ENCODE peak calls at places on chromosomes 11 and 22, in ten cellular contexts. B is HL-60; T is left kidney; W is posterior vena cava; O is non-pigmented ciliary epithelial cell; F is activated CD4-positive, alpha-beta T cell treated with anti-CD3 and anti-CD28 coated beads for 24 hours; I is sciatic nerve; Z is astrocyte of the hippocampus; C is MV-4-11; V is T-cell. E is an unnamed sample.

GRCh38 chr11:47109051-47109791 is 67.5 kb downstream of the ARFGAP2 start:
- DNase-seq in B (no peak), T (no peak), W (no peak), O (no peak), F (no peak), I (no peak), Z (peak), C (no peak), V (no peak), E (no peak)

GRCh38 chr11:65530157-65530496 is 5.2 kb downstream of the SCYL1 start:
- DNase-seq in B (no peak), T (no peak), W (no peak), O (no peak), F (no peak), I (no peak), Z (no peak), C (peak), V (no peak), E (no peak)

GRCh38 chr11:106137758-106138157 is 60.3 kb downstream of the AASDHPPT start:
- DNase-seq in B (no peak), T (no peak), W (no peak), O (no peak), F (no peak), I (no peak), Z (no peak), C (no peak), V (no peak), E (no peak)

GRCh38 chr22:49871482-49871881 is 17.8 kb downstream of the ZBED4 start:
- DNase-seq in B (no peak), T (no peak), W (peak), O (no peak), F (no peak), I (no peak), Z (no peak), C (no peak), V (no peak), E (no peak)

GRCh38 chr11:62012451-62013265 is 45.2 kb upstream of the FTH1 start:
- DNase-seq in B (no peak), T (peak), W (no peak), O (no peak), F (no peak), I (no peak), Z (peak), C (no peak), V (no peak), E (no peak)

GRCh38 chr11:78231962-78232459 is 43.3 kb downstream of the USP35 start:
- DNase-seq in B (no peak), T (peak), W (no peak), O (no peak), F (no peak), I (no peak), Z (peak), C (peak), V (no peak), E (no peak)

GRCh38 chr22:19896665-19897355 is 42.1 kb upstream of the GNB1L start:
- DNase-seq in B (no peak), T (peak), W (no peak), O (no peak), F (no peak), I (no peak), Z (no peak), C (no peak), V (peak), E (no peak)

GRCh38 chr11:35798423-35798822 is 135.8 kb downstream of the TRIM44 start:
- DNase-seq in B (no peak), T (no peak), W (no peak), O (no peak), F (no peak), I (no peak), Z (no peak), C (no peak), V (no peak), E (no peak)

GRCh38 chr22:46693634-46694422 is 44.2 kb downstream of the CERK start:
- DNase-seq in B (no peak), T (no peak), W (no peak), O (no peak), F (no peak), I (no peak), Z (no peak), C (no peak), V (no peak), E (no peak)

GRCh38 chr11:123704341-123704740 is 37.1 kb downstream of the ZNF202 start:
- DNase-seq in B (no peak), T (no peak), W (no peak), O (no peak), F (no peak), I (no peak), Z (no peak), C (no peak), V (no peak), E (no peak)

GRCh38 chr22:43151251-43152000 is at the start of gene TSPO:
- DNase-seq in B (peak), T (peak), W (peak), O (no peak), F (peak), I (peak), Z (peak), C (peak), V (peak), E (peak)

GRCh38 chr11:128719556-128719824 is 25.6 kb downstream of the FLI1 start:
- DNase-seq in B (no peak), T (no peak), W (no peak), O (no peak), F (no peak), I (no peak), Z (no peak), C (no peak), V (no peak), E (no peak)

GRCh38 chr11:119130662-119131061 is 9.3 kb downstream of the HINFP start:
- DNase-seq in B (no peak), T (no peak), W (no peak), O (no peak), F (no peak), I (no peak), Z (no peak), C (no peak), V (no peak), E (no peak)

GRCh38 chr11:96147186-96147585 is 195.8 kb downstream of the MAML2 start:
- DNase-seq in B (no peak), T (no peak), W (no peak), O (no peak), F (no peak), I (no peak), Z (no peak), C (no peak), V (no peak), E (no peak)

GRCh38 chr11:65391007-65391406 is 4.6 kb downstream of the FRMD8 start:
- DNase-seq in B (no peak), T (peak), W (no peak), O (no peak), F (no peak), I (no peak), Z (peak), C (no peak), V (no peak), E (no peak)

GRCh38 chr22:39176673-39177455 is 24.4 kb upstream of the CBX7 start:
- DNase-seq in B (no peak), T (no peak), W (peak), O (no peak), F (no peak), I (peak), Z (peak), C (no peak), V (no peak), E (no peak)

GRCh38 chr11:72869845-72870244 is 55.6 kb downstream of the ATG16L2 start:
- DNase-seq in B (no peak), T (no peak), W (no peak), O (no peak), F (no peak), I (no peak), Z (no peak), C (no peak), V (no peak), E (no peak)

GRCh38 chr22:20748820-20749428 is 25.0 kb upstream of the SERPIND1 start:
- DNase-seq in B (no peak), T (no peak), W (no peak), O (peak), F (no peak), I (no peak), Z (peak), C (peak), V (no peak), E (no peak)

GRCh38 chr11:27705873-27706820 is 5.9 kb upstream of the BDNF start:
- DNase-seq in B (no peak), T (peak), W (no peak), O (no peak), F (no peak), I (no peak), Z (no peak), C (peak), V (no peak), E (no peak)

GRCh38 chr11:128499613-128500213 is 87.6 kb downstream of the ETS1 start:
- DNase-seq in B (no peak), T (peak), W (no peak), O (no peak), F (no peak), I (no peak), Z (no peak), C (no peak), V (no peak), E (no peak)

GRCh38 chr11:719214-720016 is 13.4 kb downstream of the EPS8L2 start:
- DNase-seq in B (no peak), T (peak), W (no peak), O (no peak), F (no peak), I (peak), Z (no peak), C (no peak), V (no peak), E (no peak)

GRCh38 chr11:15146271-15147003 is 31.7 kb downstream of the INSC start:
- DNase-seq in B (no peak), T (peak), W (no peak), O (peak), F (no peak), I (no peak), Z (no peak), C (no peak), V (no peak), E (no peak)

GRCh38 chr22:48199667-48200066 is 1437.2 kb downstream of the TBC1D22A start:
- DNase-seq in B (no peak), T (no peak), W (no peak), O (no peak), F (no peak), I (no peak), Z (no peak), C (no peak), V (no peak), E (no peak)

GRCh38 chr22:30234786-30235470 is 11.6 kb downstream of the LIF start:
- DNase-seq in B (no peak), T (peak), W (no peak), O (no peak), F (no peak), I (no peak), Z (peak), C (no peak), V (no peak), E (no peak)

GRCh38 chr22:38346506-38346905 is 29.3 kb upstream of the CSNK1E start:
- DNase-seq in B (no peak), T (no peak), W (peak), O (no peak), F (no peak), I (peak), Z (no peak), C (no peak), V (no peak), E (no peak)

E was measured in CD14-positive monocyte.